ENCODE peak calls at places on chromosomes 2 and 18, in five cellular contexts. X, V, I, K and S are unnamed samples.
A peak's percentile ranks its signal among the peaks of the same experiment; 100 is the strongest.

GRCh38 chr2:70725505-70725904 is 42.5 kb downstream of the ADD2 start:
- DNase-seq in X (no peak), V (no peak), I (no peak), K (no peak), S (no peak)

GRCh38 chr2:223669453-223670225 is 67.5 kb upstream of the SCG2 start:
- DNase-seq in X (peak; percentile 55), V (no peak), I (peak; percentile 78), K (peak; percentile 78), S (no peak)

GRCh38 chr18:77106331-77106730 is 26.3 kb downstream of the MBP start:
- DNase-seq in X (no peak), V (no peak), I (no peak), K (peak; percentile 70), S (no peak)

GRCh38 chr2:217077841-217078407 is 218.1 kb upstream of the TNP1 start:
- DNase-seq in X (peak; percentile 22), V (no peak), I (no peak), K (no peak), S (no peak)

GRCh38 chr18:59540819-59541218 is 156.4 kb downstream of the CCBE1 start:
- DNase-seq in X (peak; percentile 62), V (no peak), I (no peak), K (peak; percentile 71), S (no peak)

GRCh38 chr2:207772081-207772843 is 2.6 kb upstream of the FZD5 start:
- DNase-seq in X (peak; percentile 24), V (no peak), I (no peak), K (peak; percentile 60), S (no peak)

GRCh38 chr2:11017921-11018320 is 106.2 kb downstream of the KCNF1 start:
- DNase-seq in X (no peak), V (no peak), I (no peak), K (no peak), S (no peak)

GRCh38 chr2:147933931-147934330 is 86.6 kb downstream of the ORC4 start:
- DNase-seq in X (no peak), V (no peak), I (no peak), K (no peak), S (no peak)

GRCh38 chr2:30584116-30584515 is 137.1 kb downstream of the LCLAT1 start:
- DNase-seq in X (no peak), V (no peak), I (no peak), K (no peak), S (no peak)

GRCh38 chr18:69265661-69266060 is 135.0 kb upstream of the DOK6 start:
- DNase-seq in X (peak; percentile 63), V (no peak), I (no peak), K (peak; percentile 68), S (no peak)

GRCh38 chr18:55422456-55423185 is 165.4 kb downstream of the TCF4 start:
- DNase-seq in X (peak; percentile 74), V (peak; percentile 47), I (peak; percentile 66), K (peak; percentile 75), S (peak; percentile 66)

GRCh38 chr18:44823782-44824181 is 143.1 kb downstream of the SETBP1 start:
- DNase-seq in X (peak; percentile 18), V (no peak), I (peak; percentile 88), K (peak; percentile 23), S (no peak)

GRCh38 chr2:127220102-127220806 is at the start of gene CYP27C1:
- DNase-seq in X (peak; percentile 25), V (no peak), I (peak; percentile 37), K (peak; percentile 32), S (no peak)

GRCh38 chr2:152452256-152452973 is 117.4 kb downstream of the FMNL2 start:
- DNase-seq in X (no peak), V (no peak), I (peak; percentile 61), K (no peak), S (no peak)

GRCh38 chr18:44733069-44733753 is 52.5 kb downstream of the SETBP1 start:
- DNase-seq in X (peak; percentile 78), V (peak; percentile 55), I (peak; percentile 96), K (peak; percentile 67), S (no peak)

GRCh38 chr18:13145636-13146190 is 72.8 kb upstream of the LDLRAD4 start:
- DNase-seq in X (no peak), V (no peak), I (no peak), K (no peak), S (no peak)

GRCh38 chr2:72603481-72603880 is 222.4 kb downstream of the EXOC6B start:
- DNase-seq in X (no peak), V (no peak), I (peak; percentile 51), K (peak; percentile 10), S (no peak)

GRCh38 chr18:57621252-57621607 is 406 bp downstream of the NARS1 start:
- DNase-seq in X (no peak), V (no peak), I (no peak), K (peak; percentile 16), S (no peak)

GRCh38 chr2:109582928-109583895 is 30.6 kb downstream of the SEPTIN10 start:
- DNase-seq in X (no peak), V (no peak), I (no peak), K (peak; percentile 71), S (no peak)

GRCh38 chr2:26687785-26688184 is 4.7 kb upstream of the KCNK3 start:
- DNase-seq in X (peak; percentile 16), V (no peak), I (no peak), K (no peak), S (no peak)

GRCh38 chr2:218691234-218691633 is 19.3 kb downstream of the STK36 start:
- DNase-seq in X (peak; percentile 29), V (no peak), I (peak; percentile 64), K (no peak), S (no peak)

GRCh38 chr2:96156011-96156820 is 11.0 kb upstream of the DUSP2 start:
- DNase-seq in X (no peak), V (no peak), I (no peak), K (no peak), S (no peak)

GRCh38 chr18:56168049-56168781 is 470.2 kb downstream of the TXNL1 start:
- DNase-seq in X (peak; percentile 77), V (no peak), I (peak; percentile 84), K (peak; percentile 59), S (no peak)

GRCh38 chr2:979286-979928 is 28.8 kb downstream of the SNTG2 start:
- DNase-seq in X (no peak), V (no peak), I (no peak), K (no peak), S (no peak)

GRCh38 chr2:127619901-127620705 is 25.9 kb upstream of the GPR17 start:
- DNase-seq in X (no peak), V (no peak), I (no peak), K (no peak), S (no peak)

GRCh38 chr2:9163306-9164111 is 43.1 kb upstream of the ASAP2 start:
- DNase-seq in X (peak; percentile 59), V (no peak), I (peak; percentile 70), K (peak; percentile 51), S (no peak)

GRCh38 chr18:48777026-48777736 is 173.6 kb downstream of the SMAD7 start:
- DNase-seq in X (peak; percentile 42), V (no peak), I (no peak), K (peak; percentile 57), S (no peak)

GRCh38 chr2:47069628-47070154 is 85.4 kb downstream of the STPG4 start:
- DNase-seq in X (peak; percentile 54), V (peak; percentile 57), I (peak; percentile 76), K (peak; percentile 78), S (no peak)

GRCh38 chr2:220057922-220058321 is 430.5 kb downstream of the SLC4A3 start:
- DNase-seq in X (no peak), V (no peak), I (no peak), K (no peak), S (no peak)

GRCh38 chr2:215970425-215970824 is 42.9 kb downstream of the MREG start:
- DNase-seq in X (no peak), V (no peak), I (peak; percentile 49), K (no peak), S (no peak)

GRCh38 chr2:54392925-54393324 is 63.2 kb upstream of the SPTBN1 start:
- DNase-seq in X (no peak), V (no peak), I (no peak), K (no peak), S (no peak)

GRCh38 chr18:70331456-70332097 is 42.7 kb downstream of the SOCS6 start:
- DNase-seq in X (no peak), V (no peak), I (no peak), K (no peak), S (no peak)

DNA sequence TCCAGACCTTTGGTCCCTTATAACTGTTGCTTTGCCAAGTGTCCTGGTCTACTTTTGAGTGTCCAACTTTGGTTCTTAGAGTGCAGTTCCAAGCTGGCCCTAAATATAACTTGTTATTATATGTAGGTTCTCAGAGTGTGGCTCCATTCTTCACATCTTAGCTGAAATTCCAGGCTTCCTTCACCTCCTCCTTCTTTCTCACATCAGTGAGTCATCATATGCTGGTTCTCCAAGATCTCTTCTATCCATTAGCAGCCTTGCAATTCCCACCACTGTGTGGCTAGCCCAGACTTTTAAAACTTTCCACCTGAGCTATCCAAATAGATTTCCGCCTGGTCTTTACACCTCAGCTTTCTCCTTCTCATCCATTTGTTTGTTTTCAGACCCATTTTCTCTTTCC is 12.6 kb upstream of the CXCR4 start:
- DNase-seq in X (no peak), V (no peak), I (no peak), K (no peak), S (no peak)
- H3K4me1 ChIP-seq in X (no peaks in the 10 kb centered on the region), V (no peaks in the 10 kb centered on the region), I (no peaks in the 10 kb centered on the region), K (peaks cover 6% of the 10 kb centered on the region), S (no peaks in the 10 kb centered on the region)

DNA sequence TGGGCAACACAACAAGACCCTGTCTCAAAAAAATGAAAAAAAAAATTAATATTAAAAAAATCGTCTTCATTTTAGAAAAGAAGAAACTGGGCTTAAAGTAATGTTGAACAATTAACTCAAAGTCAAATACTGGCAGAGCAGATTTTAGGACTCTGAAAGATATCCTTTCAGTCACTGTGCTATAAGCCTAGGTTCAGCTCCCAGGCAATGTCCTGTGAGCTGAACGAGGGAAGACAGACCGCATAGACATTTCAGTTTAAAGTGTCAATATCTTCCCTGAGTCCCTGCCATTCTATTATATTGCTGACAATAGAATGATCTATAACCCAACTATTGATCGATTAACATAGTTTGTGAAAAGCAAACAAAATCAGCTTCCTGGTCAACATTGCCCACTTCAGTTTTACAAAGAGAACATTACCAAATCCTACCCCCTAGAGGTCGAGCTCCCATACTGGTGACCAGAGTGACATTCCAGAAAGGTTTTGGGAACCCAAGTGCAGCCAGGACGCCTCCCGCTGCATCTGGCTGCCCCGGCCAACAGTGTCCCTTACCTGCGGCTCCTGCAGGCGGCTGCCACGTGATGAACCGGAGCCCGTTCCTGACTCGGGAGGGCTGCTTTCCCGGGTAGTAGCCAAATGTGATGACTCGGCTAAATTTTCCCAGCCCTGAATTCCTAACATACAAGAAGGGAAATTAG is 639 bp downstream of the MRO start:
- DNase-seq in X (no peak), V (peak; percentile 21), I (peak; percentile 24), K (peak; percentile 65), S (no peak)
- TF ChIP-seq CTCF in X (peak; percentile 12), V (no peak), I (no peak), K (no peak), S (no peak)

GRCh38 chr2:38635139-38635538 is 30.8 kb upstream of the GALM start:
- DNase-seq in X (no peak), V (no peak), I (no peak), K (no peak), S (no peak)
- H3K27ac ChIP-seq in X (no peak overlapping the region), V (no peak overlapping the region), I (no peak overlapping the region), K (no peak overlapping the region), S (no peak overlapping the region)

DNA sequence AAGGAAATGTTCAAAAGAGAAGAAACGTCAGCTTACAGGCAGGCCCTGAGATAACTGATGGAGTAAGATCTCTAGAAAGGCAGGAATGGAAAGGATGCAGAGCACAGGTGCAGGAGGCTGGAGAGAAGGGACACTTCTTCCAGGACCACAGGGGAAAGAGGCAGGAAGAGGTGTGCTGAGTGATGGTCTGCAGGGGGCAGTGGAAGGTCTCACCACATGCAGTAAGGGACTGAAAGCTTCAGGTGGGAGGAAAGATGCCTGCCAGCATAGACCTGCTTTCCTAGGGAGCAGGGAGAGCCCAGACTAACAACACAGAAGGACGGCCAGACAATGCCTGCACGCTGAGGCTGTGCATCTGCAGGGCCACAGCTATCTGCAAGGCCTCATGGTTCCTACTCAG is 156.8 kb downstream of the L3MBTL4 start:
- DNase-seq in X (no peak), V (no peak), I (no peak), K (no peak), S (no peak)
- H3K4me1 ChIP-seq in X (no peaks in the 10 kb centered on the region), V (no peaks in the 10 kb centered on the region), I (no peaks in the 10 kb centered on the region), K (peaks cover 28% of the 10 kb centered on the region), S (no peaks in the 10 kb centered on the region)